ENCODE peak calls at places on chromosomes 6 and 20, in seven cellular contexts. U, N, B, J, G, W and H are unnamed samples.

GRCh38 chr6:11278207-11278559 is 45.7 kb upstream of the NEDD9 start:
- DNase-seq in U (no peak), N (no peak), B (peak), J (no peak), G (peak), W (no peak), H (peak)

GRCh38 chr6:105318660-105319059 is 84.2 kb downstream of the PREP start:
- DNase-seq in U (no peak), N (no peak), B (no peak), J (no peak), G (no peak), W (no peak), H (no peak)

GRCh38 chr6:36979343-36979742 is 6.7 kb downstream of the MTCH1 start:
- DNase-seq in U (no peak), N (peak), B (no peak), J (peak), G (peak), W (no peak), H (peak)

GRCh38 chr6:118558811-118559217 is 10.7 kb downstream of the PLN start:
- DNase-seq in U (no peak), N (no peak), B (no peak), J (no peak), G (no peak), W (no peak), H (no peak)

GRCh38 chr6:109516929-109517328 is 33.9 kb upstream of the ZBTB24 start:
- DNase-seq in U (no peak), N (no peak), B (no peak), J (no peak), G (no peak), W (no peak), H (no peak)

GRCh38 chr6:25054469-25054868 is 118.7 kb upstream of the RIPOR2 start:
- DNase-seq in U (no peak), N (no peak), B (no peak), J (no peak), G (no peak), W (no peak), H (no peak)

GRCh38 chr20:33249456-33249855 is 13.7 kb downstream of the BPIFA1 start:
- DNase-seq in U (no peak), N (peak), B (no peak), J (no peak), G (no peak), W (no peak), H (no peak)

GRCh38 chr6:44489912-44490604 is 102.6 kb downstream of the CDC5L start:
- DNase-seq in U (peak), N (no peak), B (no peak), J (no peak), G (no peak), W (peak), H (no peak)

GRCh38 chr20:11281240-11281639 is 607.4 kb upstream of the JAG1 start:
- DNase-seq in U (no peak), N (no peak), B (no peak), J (no peak), G (no peak), W (no peak), H (no peak)

GRCh38 chr20:54649511-54649962 is 174.1 kb downstream of the DOK5 start:
- DNase-seq in U (peak), N (peak), B (peak), J (peak), G (peak), W (peak), H (peak)

GRCh38 chr6:15063253-15063853 is 182.5 kb upstream of the JARID2 start:
- DNase-seq in U (no peak), N (no peak), B (no peak), J (no peak), G (no peak), W (no peak), H (no peak)

GRCh38 chr20:63509088-63509564 is 10.2 kb upstream of the EEF1A2 start:
- DNase-seq in U (no peak), N (no peak), B (no peak), J (peak), G (no peak), W (no peak), H (no peak)

GRCh38 chr6:165668951-165669350 is 5.9 kb upstream of the PDE10A start:
- DNase-seq in U (no peak), N (no peak), B (no peak), J (no peak), G (no peak), W (no peak), H (no peak)

GRCh38 chr20:47929368-47930115 is 144.3 kb upstream of the SULF2 start:
- DNase-seq in U (peak), N (peak), B (no peak), J (no peak), G (no peak), W (peak), H (no peak)

GRCh38 chr6:163708459-163708858 is 293.9 kb downstream of the QKI start:
- DNase-seq in U (no peak), N (no peak), B (no peak), J (no peak), G (no peak), W (no peak), H (no peak)

GRCh38 chr6:8215631-8216030 is 113.3 kb upstream of the EEF1E1 start:
- DNase-seq in U (no peak), N (no peak), B (no peak), J (no peak), G (no peak), W (no peak), H (no peak)

GRCh38 chr6:113636357-113636824 is 220.8 kb upstream of the MARCKS start:
- DNase-seq in U (no peak), N (no peak), B (no peak), J (no peak), G (no peak), W (no peak), H (no peak)